ENCODE peak calls at places on chromosomes 6 and 20, in five cellular contexts. Z, E, C, D and V are unnamed samples.
A peak's percentile ranks its signal among the peaks of the same experiment; 100 is the strongest.

GRCh38 chr6:2960935-2961334 is 10.4 kb downstream of the SERPINB6 start:
- DNase-seq in Z (peak; percentile 35), E (no peak), D (no peak), C (no peak), V (no peak)

GRCh38 chr20:9203081-9203447 is 134.2 kb downstream of the PLCB4 start:
- DNase-seq in E (no peak), C (no peak), Z (no peak), D (no peak), V (no peak)

GRCh38 chr6:16832027-16832688 is 70.9 kb upstream of the ATXN1 start:
- DNase-seq in Z (no peak), D (no peak), C (no peak), E (no peak), V (no peak)

GRCh38 chr6:104789770-104790190 is 69.9 kb downstream of the HACE1 start:
- DNase-seq in D (peak; percentile 44), C (no peak), Z (no peak), E (no peak), V (no peak)

GRCh38 chr6:146673069-146673468 is 74.3 kb downstream of the ADGB start:
- DNase-seq in C (no peak), Z (no peak), E (no peak), D (no peak), V (no peak)

GRCh38 chr20:513429-513828 is 30.2 kb downstream of the CSNK2A1 start:
- DNase-seq in Z (no peak), D (no peak), C (no peak), E (no peak), V (no peak)

GRCh38 chr6:37512400-37512958 is 12.8 kb upstream of the CCDC167 start:
- DNase-seq in E (no peak), C (no peak), D (no peak), Z (no peak), V (no peak)

GRCh38 chr20:25052255-25053206 is 5.4 kb downstream of the ACSS1 start:
- DNase-seq in E (peak; percentile 48), C (no peak), Z (peak; percentile 38), D (no peak), V (no peak)

GRCh38 chr6:134381926-134382325 is 64.0 kb upstream of the SGK1 start:
- DNase-seq in D (no peak), E (no peak), Z (no peak), C (no peak), V (no peak)

GRCh38 chr6:139944131-139944530 is 569.7 kb upstream of the CITED2 start:
- DNase-seq in C (no peak), D (no peak), Z (no peak), E (no peak), V (no peak)

GRCh38 chr6:110547266-110547964 is 71.0 kb upstream of the SLC22A16 start:
- DNase-seq in Z (peak; percentile 0), E (no peak), D (no peak), C (no peak), V (no peak)

GRCh38 chr6:35048631-35049083 is 92.5 kb downstream of the TCP11 start:
- DNase-seq in D (peak; percentile 44), E (no peak), C (peak; percentile 63), Z (peak; percentile 61), V (peak; percentile 96)

GRCh38 chr6:1312444-1313363 is 806 bp downstream of the FOXQ1 start:
- DNase-seq in C (no peak), Z (peak; percentile 26), E (no peak), D (no peak), V (peak; percentile 79)

GRCh38 chr6:161951139-161951538 is 677.3 kb upstream of the AGPAT4 start:
- DNase-seq in E (no peak), Z (no peak), C (no peak), D (no peak), V (no peak)

GRCh38 chr20:8018928-8019177 is 708 bp downstream of the TMX4 start:
- DNase-seq in E (no peak), Z (no peak), C (no peak), D (no peak), V (no peak)

GRCh38 chr6:138088307-138088744 is 18.9 kb downstream of the PERP start:
- DNase-seq in D (no peak), C (no peak), E (no peak), Z (no peak), V (no peak)

GRCh38 chr6:12516070-12516469 is 200.5 kb upstream of the PHACTR1 start:
- DNase-seq in Z (peak; percentile 27), C (no peak), E (no peak), D (no peak), V (no peak)

GRCh38 chr6:130381459-130382380 is 15.9 kb downstream of the TMEM200A start:
- DNase-seq in E (no peak), C (peak; percentile 78), D (peak; percentile 48), Z (no peak), V (no peak)

GRCh38 chr20:40019510-40019909 is 669.5 kb downstream of the MAFB start:
- DNase-seq in D (no peak), Z (no peak), E (no peak), C (no peak), V (no peak)

GRCh38 chr6:111759836-111760785 is 113.1 kb downstream of the FYN start:
- DNase-seq in D (peak; percentile 79), Z (no peak), E (no peak), C (no peak), V (no peak)

GRCh38 chr20:24838551-24839530 is 110.2 kb upstream of the CST7 start:
- DNase-seq in Z (no peak), E (no peak), C (no peak), D (no peak), V (no peak)

GRCh38 chr20:45419188-45420091 is 3.5 kb downstream of the PIGT start:
- DNase-seq in C (no peak), Z (no peak), E (no peak), D (no peak), V (no peak)

GRCh38 chr6:125986956-125987617 is 747 bp downstream of the TRMT11 start:
- DNase-seq in E (no peak), C (no peak), Z (no peak), D (no peak), V (no peak)

GRCh38 chr6:157953580-157954091 is 28.0 kb upstream of the SYNJ2 start:
- DNase-seq in E (no peak), D (no peak), Z (no peak), C (no peak), V (no peak)

GRCh38 chr6:34531580-34532201 is 24.4 kb downstream of the SPDEF start:
- DNase-seq in D (peak; percentile 11), C (peak; percentile 33), Z (peak; percentile 88), E (peak; percentile 11), V (peak; percentile 54)

GRCh38 chr6:2976571-2977085 is 5.3 kb upstream of the SERPINB6 start:
- DNase-seq in D (no peak), C (no peak), E (no peak), Z (no peak), V (no peak)

GRCh38 chr20:59515013-59515905 is 89.1 kb upstream of the PHACTR3 start:
- DNase-seq in Z (peak; percentile 88), C (no peak), D (no peak), E (no peak), V (peak; percentile 86)

GRCh38 chr6:154928325-154928922 is 66.7 kb upstream of the TIAM2 start:
- DNase-seq in D (peak; percentile 45), E (peak; percentile 29), Z (peak; percentile 78), C (peak; percentile 63), V (peak; percentile 74)

GRCh38 chr6:23180504-23181293 is 611.3 kb downstream of the HDGFL1 start:
- DNase-seq in Z (peak; percentile 78), E (no peak), C (no peak), D (no peak), V (peak; percentile 44)

GRCh38 chr6:134938896-134939295 is 11.0 kb downstream of the ALDH8A1 start:
- DNase-seq in E (no peak), D (no peak), Z (no peak), C (peak; percentile 17), V (no peak)

GRCh38 chr6:25227854-25228253 is 51.3 kb upstream of the CARMIL1 start:
- DNase-seq in Z (no peak), C (no peak), D (no peak), E (no peak), V (no peak)

GRCh38 chr6:151240861-151241642 is 1.3 kb downstream of the AKAP12 start:
- DNase-seq in D (no peak), Z (peak; percentile 41), E (no peak), C (no peak), V (peak; percentile 46)

GRCh38 chr6:108751851-108752732 is 96.1 kb upstream of the ARMC2 start:
- DNase-seq in Z (peak; percentile 84), C (no peak), E (no peak), D (no peak), V (no peak)

GRCh38 chr6:148544421-148544820 is 201.8 kb downstream of the SASH1 start:
- DNase-seq in E (no peak), C (no peak), D (no peak), Z (no peak), V (no peak)

GRCh38 chr20:44056010-44056698 is 130.8 kb downstream of the JPH2 start:
- DNase-seq in Z (no peak), C (peak; percentile 74), D (peak; percentile 76), E (no peak), V (peak; percentile 45)

GRCh38 chr6:136274062-136274461 is 15.6 kb downstream of the BCLAF1 start:
- DNase-seq in C (no peak), Z (no peak), E (no peak), D (no peak), V (no peak)
- H3K27ac ChIP-seq in C (no peak overlapping the region), Z (no peak overlapping the region), E (no peak overlapping the region), D (no peak overlapping the region), V (no peak overlapping the region)

DNA sequence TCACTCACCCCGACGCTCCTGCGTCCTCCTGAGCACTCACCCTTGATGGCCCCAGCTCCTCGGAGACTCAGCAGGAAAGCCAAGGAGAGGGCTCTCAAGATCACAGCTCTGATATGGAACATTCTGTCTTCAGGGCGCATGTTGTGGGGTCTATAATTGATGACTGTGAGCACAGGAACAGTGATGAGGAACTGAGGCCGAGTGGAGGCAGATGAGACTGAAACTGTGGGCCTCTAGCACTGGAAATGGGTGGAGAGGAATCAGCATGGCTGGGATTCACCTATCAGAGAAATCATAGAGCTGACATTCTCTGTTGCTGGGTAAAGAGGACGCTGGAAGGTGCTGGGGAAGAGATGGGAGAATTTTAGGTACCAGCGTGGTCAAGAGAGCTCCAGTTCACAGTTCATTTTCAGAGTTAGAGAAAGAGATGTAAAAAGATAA is at the start of gene HLA-DPA1:
- DNase-seq in Z (peak; percentile 38), D (peak; percentile 30), E (no peak), C (no peak), V (peak; percentile 44)
- H3K4me3 ChIP-seq in Z (peak within 1 kb of the TSS; percentile 24), D (peak within 1 kb of the TSS; percentile 68), E (peak within 1 kb of the TSS; percentile 61), C (no peak within 1 kb of the TSS), V (no peak within 1 kb of the TSS)

GRCh38 chr6:42140756-42141602 is 1.4 kb downstream of the C6orf132 start:
- DNase-seq in C (no peak), D (no peak), Z (no peak), E (no peak), V (no peak)
- H3K27ac ChIP-seq in C (no peak overlapping the region), D (no peak overlapping the region), Z (no peak overlapping the region), E (no peak overlapping the region), V (no peak overlapping the region)

GRCh38 chr20:17678295-17678694 is 3.7 kb downstream of the RRBP1 start:
- DNase-seq in Z (no peak), E (no peak), D (no peak), C (peak; percentile 22), V (no peak)

GRCh38 chr20:17680128-17680835 is 1.8 kb downstream of the RRBP1 start:
- DNase-seq in C (peak; percentile 40), Z (peak; percentile 56), D (peak; percentile 6), E (no peak), V (peak; percentile 27)

GRCh38 chr20:17678886-17679285 is 3.2 kb downstream of the RRBP1 start:
- DNase-seq in E (no peak), C (no peak), Z (no peak), D (no peak), V (no peak)

GRCh38 chr20:17680836-17681740 is 954 bp downstream of the RRBP1 start:
- DNase-seq in C (peak; percentile 76), E (peak; percentile 46), Z (peak; percentile 76), D (peak; percentile 84), V (peak; percentile 75)

GRCh38 chr20:17679786-17680127 is 2.3 kb downstream of the RRBP1 start:
- DNase-seq in C (no peak), E (no peak), D (no peak), Z (peak; percentile 27), V (peak; percentile 43)
- H3K4me3 ChIP-seq in C (peak overlapping the region; percentile 84), E (peak overlapping the region; percentile 77), D (no peak overlapping the region), Z (no peak overlapping the region), V (no peak overlapping the region)